ENCODE peak calls at places on chromosomes 6 and 20, in five cellular contexts. I, Y, M, K and A are unnamed samples.

GRCh38 chr6:4756247-4756646 is 20.0 kb upstream of the CDYL start:
- DNase-seq in I (no peak), Y (no peak), M (no peak), K (no peak), A (no peak)

GRCh38 chr6:91580635-91581034 is 993.8 kb upstream of the MAP3K7 start:
- DNase-seq in I (no peak), Y (no peak), M (no peak), K (no peak), A (no peak)

GRCh38 chr20:51140671-51141070 is 117.8 kb upstream of the KCNG1 start:
- DNase-seq in I (no peak), Y (no peak), M (no peak), K (no peak), A (no peak)

GRCh38 chr6:99501762-99502161 is 13.5 kb downstream of the USP45 start:
- DNase-seq in I (no peak), Y (no peak), M (no peak), K (no peak), A (no peak)

GRCh38 chr6:21438986-21439352 is 154.6 kb upstream of the SOX4 start:
- DNase-seq in I (no peak), Y (no peak), M (no peak), K (no peak), A (no peak)

GRCh38 chr20:33018169-33018931 is 10.8 kb downstream of the BPIFB2 start:
- DNase-seq in I (no peak), Y (no peak), M (no peak), K (no peak), A (no peak)

GRCh38 chr20:13221313-13221672 is 219 bp downstream of the ISM1 start:
- DNase-seq in I (no peak), Y (no peak), M (no peak), K (no peak), A (no peak)

GRCh38 chr6:125791151-125791819 is 525 bp downstream of the NCOA7 start:
- DNase-seq in I (peak), Y (peak), M (no peak), K (peak), A (no peak)

GRCh38 chr6:155388546-155388945 is 67.1 kb downstream of the NOX3 start:
- DNase-seq in I (peak), Y (no peak), M (no peak), K (no peak), A (no peak)

GRCh38 chr20:53926428-53927028 is 143.9 kb downstream of the BCAS1 start:
- DNase-seq in I (peak), Y (no peak), M (no peak), K (no peak), A (peak)